ENCODE peak calls at places on chromosomes 3 and 15, in nine cellular contexts. One of them, this sample, is unnamed.
A peak's percentile ranks its signal among the peaks of the same experiment; 100 is the strongest.

GRCh38 chr3:109023656-109024254 is 70.1 kb upstream of the GUCA1C start:
- DNase-seq in hepatocyte: peak; percentile 61
- DNase-seq in mammary epithelial cell: peak; percentile 18
- DNase-seq in heart right ventricle: peak; percentile 13
- DNase-seq in mucosa of descending colon: no peak
- DNase-seq in GM23338: peak; percentile 68
- DNase-seq in upper lobe of right lung: no peak
- DNase-seq in uterus: no peak
- DNase-seq in thyroid gland: peak; percentile 50
- DNase-seq in this sample: peak; percentile 0

GRCh38 chr3:161208931-161209330 is 12.2 kb upstream of the NMD3 start:
- DNase-seq in hepatocyte: no peak
- DNase-seq in mammary epithelial cell: no peak
- DNase-seq in heart right ventricle: no peak
- DNase-seq in mucosa of descending colon: no peak
- DNase-seq in GM23338: peak; percentile 18
- DNase-seq in upper lobe of right lung: no peak
- DNase-seq in uterus: no peak
- DNase-seq in thyroid gland: no peak
- DNase-seq in this sample: no peak

GRCh38 chr3:127177226-127177625 is 15.7 kb upstream of the PRR23E start:
- DNase-seq in hepatocyte: no peak
- DNase-seq in mammary epithelial cell: no peak
- DNase-seq in heart right ventricle: no peak
- DNase-seq in mucosa of descending colon: no peak
- DNase-seq in GM23338: no peak
- DNase-seq in upper lobe of right lung: no peak
- DNase-seq in uterus: no peak
- DNase-seq in thyroid gland: peak; percentile 36
- DNase-seq in this sample: no peak

GRCh38 chr3:64417816-64418215 is 192.6 kb upstream of the PRICKLE2 start:
- DNase-seq in hepatocyte: no peak
- DNase-seq in mammary epithelial cell: no peak
- DNase-seq in heart right ventricle: no peak
- DNase-seq in mucosa of descending colon: no peak
- DNase-seq in GM23338: peak; percentile 32
- DNase-seq in upper lobe of right lung: no peak
- DNase-seq in uterus: no peak
- DNase-seq in thyroid gland: no peak
- DNase-seq in this sample: peak; percentile 4

GRCh38 chr15:75693501-75694240 is 19.0 kb downstream of the CSPG4 start:
- DNase-seq in hepatocyte: no peak
- DNase-seq in mammary epithelial cell: peak; percentile 56
- DNase-seq in heart right ventricle: no peak
- DNase-seq in mucosa of descending colon: peak; percentile 52
- DNase-seq in GM23338: no peak
- DNase-seq in upper lobe of right lung: no peak
- DNase-seq in uterus: no peak
- DNase-seq in thyroid gland: no peak
- DNase-seq in this sample: no peak

GRCh38 chr3:71537211-71537611 is 46.3 kb downstream of the FOXP1 start:
- DNase-seq in hepatocyte: peak; percentile 62
- DNase-seq in mammary epithelial cell: peak; percentile 88
- DNase-seq in heart right ventricle: no peak
- DNase-seq in mucosa of descending colon: no peak
- DNase-seq in GM23338: no peak
- DNase-seq in upper lobe of right lung: no peak
- DNase-seq in uterus: peak; percentile 69
- DNase-seq in thyroid gland: no peak
- DNase-seq in this sample: peak; percentile 74

GRCh38 chr3:146517684-146518435 is 26.5 kb downstream of the PLSCR1 start:
- DNase-seq in hepatocyte: peak; percentile 39
- DNase-seq in mammary epithelial cell: no peak
- DNase-seq in heart right ventricle: no peak
- DNase-seq in mucosa of descending colon: no peak
- DNase-seq in GM23338: no peak
- DNase-seq in upper lobe of right lung: no peak
- DNase-seq in uterus: no peak
- DNase-seq in thyroid gland: no peak
- DNase-seq in this sample: no peak

GRCh38 chr3:161296814-161297213 is 74.5 kb downstream of the SPTSSB start:
- DNase-seq in hepatocyte: no peak
- DNase-seq in mammary epithelial cell: no peak
- DNase-seq in heart right ventricle: no peak
- DNase-seq in mucosa of descending colon: no peak
- DNase-seq in GM23338: no peak
- DNase-seq in upper lobe of right lung: no peak
- DNase-seq in uterus: no peak
- DNase-seq in thyroid gland: no peak
- DNase-seq in this sample: no peak

GRCh38 chr3:71726106-71726505 is 904 bp upstream of the EIF4E3 start:
- DNase-seq in hepatocyte: no peak
- DNase-seq in mammary epithelial cell: no peak
- DNase-seq in heart right ventricle: no peak
- DNase-seq in mucosa of descending colon: peak; percentile 57
- DNase-seq in GM23338: no peak
- DNase-seq in upper lobe of right lung: no peak
- DNase-seq in uterus: no peak
- DNase-seq in thyroid gland: no peak
- DNase-seq in this sample: no peak

GRCh38 chr15:80514071-80514780 is 110.0 kb downstream of the ARNT2 start:
- DNase-seq in hepatocyte: no peak
- DNase-seq in mammary epithelial cell: peak; percentile 51
- DNase-seq in heart right ventricle: no peak
- DNase-seq in mucosa of descending colon: no peak
- DNase-seq in GM23338: no peak
- DNase-seq in upper lobe of right lung: no peak
- DNase-seq in uterus: no peak
- DNase-seq in thyroid gland: no peak
- DNase-seq in this sample: peak; percentile 51

GRCh38 chr3:122825460-122825859 is 30.6 kb downstream of the SLC49A4 start:
- DNase-seq in hepatocyte: no peak
- DNase-seq in mammary epithelial cell: no peak
- DNase-seq in heart right ventricle: no peak
- DNase-seq in mucosa of descending colon: no peak
- DNase-seq in GM23338: no peak
- DNase-seq in upper lobe of right lung: no peak
- DNase-seq in uterus: no peak
- DNase-seq in thyroid gland: no peak
- DNase-seq in this sample: no peak

GRCh38 chr15:78312956-78313355 is 13.5 kb upstream of the SKIC8 start:
- DNase-seq in hepatocyte: no peak
- DNase-seq in mammary epithelial cell: no peak
- DNase-seq in heart right ventricle: no peak
- DNase-seq in mucosa of descending colon: no peak
- DNase-seq in GM23338: no peak
- DNase-seq in upper lobe of right lung: no peak
- DNase-seq in uterus: no peak
- DNase-seq in thyroid gland: no peak
- DNase-seq in this sample: no peak
- H3K4me3 ChIP-seq in hepatocyte: no peak overlapping the region
- H3K4me3 ChIP-seq in mammary epithelial cell: no peak overlapping the region
- H3K4me3 ChIP-seq in heart right ventricle: no peak overlapping the region
- H3K4me3 ChIP-seq in mucosa of descending colon: no peak overlapping the region
- H3K4me3 ChIP-seq in GM23338: no peak overlapping the region
- H3K4me3 ChIP-seq in upper lobe of right lung: no peak overlapping the region
- H3K4me3 ChIP-seq in uterus: no peak overlapping the region
- H3K4me3 ChIP-seq in thyroid gland: no peak overlapping the region
- H3K4me3 ChIP-seq in this sample: no peak overlapping the region

GRCh38 chr15:92520914-92521623 is 127.4 kb downstream of the ST8SIA2 start:
- DNase-seq in hepatocyte: no peak
- DNase-seq in mammary epithelial cell: no peak
- DNase-seq in heart right ventricle: no peak
- DNase-seq in mucosa of descending colon: no peak
- DNase-seq in GM23338: no peak
- DNase-seq in upper lobe of right lung: no peak
- DNase-seq in uterus: no peak
- DNase-seq in thyroid gland: no peak
- DNase-seq in this sample: no peak

GRCh38 chr15:92524161-92524560 is 130.5 kb downstream of the ST8SIA2 start:
- DNase-seq in hepatocyte: no peak
- DNase-seq in mammary epithelial cell: no peak
- DNase-seq in heart right ventricle: no peak
- DNase-seq in mucosa of descending colon: no peak
- DNase-seq in GM23338: no peak
- DNase-seq in upper lobe of right lung: no peak
- DNase-seq in uterus: no peak
- DNase-seq in thyroid gland: peak; percentile 51
- DNase-seq in this sample: no peak

GRCh38 chr15:92519709-92520108 is 126.0 kb downstream of the ST8SIA2 start:
- DNase-seq in hepatocyte: no peak
- DNase-seq in mammary epithelial cell: no peak
- DNase-seq in heart right ventricle: no peak
- DNase-seq in mucosa of descending colon: no peak
- DNase-seq in GM23338: no peak
- DNase-seq in upper lobe of right lung: no peak
- DNase-seq in uterus: no peak
- DNase-seq in thyroid gland: peak; percentile 36
- DNase-seq in this sample: no peak

GRCh38 chr15:92523176-92523575 is 129.5 kb downstream of the ST8SIA2 start:
- DNase-seq in hepatocyte: no peak
- DNase-seq in mammary epithelial cell: no peak
- DNase-seq in heart right ventricle: no peak
- DNase-seq in mucosa of descending colon: no peak
- DNase-seq in GM23338: no peak
- DNase-seq in upper lobe of right lung: no peak
- DNase-seq in uterus: no peak
- DNase-seq in thyroid gland: no peak
- DNase-seq in this sample: no peak

GRCh38 chr15:92521624-92522008 is 127.9 kb downstream of the ST8SIA2 start:
- DNase-seq in hepatocyte: peak; percentile 87
- DNase-seq in mammary epithelial cell: peak; percentile 62
- DNase-seq in heart right ventricle: peak; percentile 86
- DNase-seq in mucosa of descending colon: no peak
- DNase-seq in GM23338: peak; percentile 88
- DNase-seq in upper lobe of right lung: no peak
- DNase-seq in uterus: peak; percentile 86
- DNase-seq in thyroid gland: peak; percentile 88
- DNase-seq in this sample: peak; percentile 33
- TF ChIP-seq CTCF in hepatocyte: peak; percentile 76
- TF ChIP-seq CTCF in mammary epithelial cell: peak; percentile 80
- TF ChIP-seq CTCF in heart right ventricle: peak; percentile 73
- TF ChIP-seq CTCF in mucosa of descending colon: peak; percentile 57
- TF ChIP-seq CTCF in GM23338: peak; percentile 68
- TF ChIP-seq CTCF in upper lobe of right lung: peak; percentile 76
- TF ChIP-seq CTCF in uterus: peak; percentile 90
- TF ChIP-seq CTCF in thyroid gland: peak; percentile 93
- TF ChIP-seq CTCF in this sample: peak; percentile 70

GRCh38 chr3:58153371-58153770 is 57.4 kb downstream of the DNASE1L3 start:
- DNase-seq in hepatocyte: no peak
- DNase-seq in mammary epithelial cell: no peak
- DNase-seq in heart right ventricle: no peak
- DNase-seq in mucosa of descending colon: no peak
- DNase-seq in GM23338: no peak
- DNase-seq in upper lobe of right lung: peak; percentile 33
- DNase-seq in uterus: no peak
- DNase-seq in thyroid gland: no peak
- DNase-seq in this sample: no peak
- H3K36me3 ChIP-seq in hepatocyte: peaks cover 4% of the 10 kb centered on the region
- H3K36me3 ChIP-seq in mammary epithelial cell: peaks cover 84% of the 10 kb centered on the region
- H3K36me3 ChIP-seq in heart right ventricle: peaks cover 54% of the 10 kb centered on the region
- H3K36me3 ChIP-seq in mucosa of descending colon: peaks cover 24% of the 10 kb centered on the region
- H3K36me3 ChIP-seq in GM23338: peaks cover 60% of the 10 kb centered on the region
- H3K36me3 ChIP-seq in upper lobe of right lung: peaks cover 70% of the 10 kb centered on the region
- H3K36me3 ChIP-seq in uterus: no peaks in the 10 kb centered on the region
- H3K36me3 ChIP-seq in thyroid gland: peaks cover 41% of the 10 kb centered on the region
- H3K36me3 ChIP-seq in this sample: peaks cover 41% of the 10 kb centered on the region

DNA sequence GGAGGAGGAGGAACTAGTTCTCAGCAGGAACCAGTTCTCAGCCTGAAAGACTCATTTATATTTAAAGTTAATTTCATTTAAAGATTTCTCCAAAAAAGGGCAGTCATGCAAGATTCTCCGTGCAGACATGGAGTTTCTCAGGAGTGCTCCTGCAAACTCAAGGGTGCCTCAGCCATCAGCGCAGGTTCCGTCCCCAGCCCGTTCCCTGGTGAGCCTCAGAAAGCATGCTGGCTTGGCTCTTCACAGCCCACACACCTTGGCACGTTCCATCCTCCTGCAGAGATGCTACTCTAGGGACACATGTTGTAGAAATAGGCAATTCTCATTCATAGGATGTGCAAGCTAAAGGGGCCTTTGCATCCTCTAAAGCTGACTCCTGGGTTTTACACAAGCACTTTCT is 123.0 kb downstream of the LIPC start:
- DNase-seq in hepatocyte: no peak
- DNase-seq in mammary epithelial cell: no peak
- DNase-seq in heart right ventricle: no peak
- DNase-seq in mucosa of descending colon: no peak
- DNase-seq in GM23338: no peak
- DNase-seq in upper lobe of right lung: no peak
- DNase-seq in uterus: no peak
- DNase-seq in thyroid gland: no peak
- DNase-seq in this sample: no peak
- H3K4me3 ChIP-seq in hepatocyte: no peak overlapping the region
- H3K4me3 ChIP-seq in mammary epithelial cell: no peak overlapping the region
- H3K4me3 ChIP-seq in heart right ventricle: no peak overlapping the region
- H3K4me3 ChIP-seq in mucosa of descending colon: no peak overlapping the region
- H3K4me3 ChIP-seq in GM23338: no peak overlapping the region
- H3K4me3 ChIP-seq in upper lobe of right lung: no peak overlapping the region
- H3K4me3 ChIP-seq in uterus: no peak overlapping the region
- H3K4me3 ChIP-seq in thyroid gland: no peak overlapping the region
- H3K4me3 ChIP-seq in this sample: no peak overlapping the region

DNA sequence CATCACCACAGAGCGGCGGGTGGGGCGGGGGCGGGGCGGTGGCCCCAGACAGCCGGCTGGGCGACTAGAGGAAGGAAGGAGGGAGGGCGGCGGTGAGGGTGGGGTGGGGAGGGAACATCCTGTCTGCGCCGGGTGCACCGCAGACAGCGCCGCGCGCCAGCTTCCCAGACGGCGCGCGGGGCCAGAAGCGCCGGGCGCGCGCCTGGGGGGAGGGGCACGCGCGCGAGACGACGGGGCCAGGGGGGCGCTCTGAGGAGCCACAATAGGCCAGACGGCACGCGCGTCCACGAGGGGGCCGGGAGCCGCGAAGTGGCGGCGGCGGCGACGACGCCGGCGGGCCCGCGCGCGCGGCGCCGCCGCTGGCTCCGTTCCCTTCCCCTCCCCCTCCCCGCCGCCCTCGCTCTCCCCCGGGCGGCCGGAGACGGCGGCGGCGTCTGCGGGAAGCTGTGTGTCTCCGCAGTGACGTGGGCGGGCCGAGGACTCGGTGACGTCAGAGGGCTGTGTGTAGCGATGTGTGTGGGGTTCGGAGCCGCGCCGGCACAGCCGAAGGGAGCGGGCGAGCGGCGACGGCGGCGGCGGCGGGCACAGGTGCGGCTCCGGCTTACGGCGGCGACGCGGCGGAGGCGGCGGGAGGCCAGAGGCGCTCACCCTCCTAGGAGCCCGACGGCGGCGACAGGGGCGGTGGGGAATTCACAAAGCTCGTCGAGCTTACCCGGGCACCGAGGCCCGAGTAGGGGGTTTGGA is at the start of gene SKIL:
- DNase-seq in hepatocyte: peak; percentile 99
- DNase-seq in mammary epithelial cell: peak; percentile 95
- DNase-seq in heart right ventricle: peak; percentile 97
- DNase-seq in mucosa of descending colon: peak; percentile 99
- DNase-seq in GM23338: peak; percentile 96
- DNase-seq in upper lobe of right lung: peak; percentile 99
- DNase-seq in uterus: peak; percentile 96
- DNase-seq in thyroid gland: peak; percentile 98
- DNase-seq in this sample: peak; percentile 50
- TF ChIP-seq CTCF in hepatocyte: peak; percentile 14
- TF ChIP-seq CTCF in mammary epithelial cell: peak; percentile 37
- TF ChIP-seq CTCF in heart right ventricle: no peak
- TF ChIP-seq CTCF in mucosa of descending colon: no peak
- TF ChIP-seq CTCF in GM23338: no peak
- TF ChIP-seq CTCF in upper lobe of right lung: peak; percentile 12
- TF ChIP-seq CTCF in uterus: no peak
- TF ChIP-seq CTCF in thyroid gland: peak; percentile 38
- TF ChIP-seq CTCF in this sample: peak; percentile 35